ENCODE peak calls at places on chromosome 13, in seven cellular contexts. L is lower leg skin, V is heart left ventricle, P is right lobe of liver, D is esophagus squamous epithelium, A is stomach, C is uterus. B is an unnamed sample.

GRCh38 chr13:113489549-113490495 is 689 bp downstream of the DCUN1D2 start:
- DNase-seq in D (no peak), P (no peak), C (peak), L (no peak), V (peak), A (peak), B (peak)

GRCh38 chr13:23771966-23772365 is 117.2 kb downstream of the MIPEP start:
- DNase-seq in L (no peak), D (no peak), C (no peak), P (no peak), A (no peak), V (no peak), B (no peak)

GRCh38 chr13:42780044-42780443 is 1.3 kb upstream of the FAM216B start:
- DNase-seq in C (no peak), P (no peak), A (no peak), L (no peak), V (no peak), D (no peak), B (no peak)

GRCh38 chr13:113880651-113881611 is 17.1 kb upstream of the GAS6 start:
- DNase-seq in A (no peak), P (no peak), V (peak), D (no peak), C (no peak), L (peak), B (no peak)

GRCh38 chr13:46622013-46622917 is 69.3 kb downstream of the LRCH1 start:
- DNase-seq in P (no peak), A (no peak), C (no peak), L (no peak), D (no peak), V (no peak), B (no peak)

GRCh38 chr13:49093376-49093775 is 117.7 kb downstream of the FNDC3A start:
- DNase-seq in L (no peak), C (no peak), D (no peak), P (no peak), A (no peak), V (no peak), B (no peak)

GRCh38 chr13:73800011-73800410 is 334.2 kb downstream of the KLF12 start:
- DNase-seq in C (no peak), D (no peak), P (no peak), V (no peak), A (no peak), L (no peak), B (no peak)

GRCh38 chr13:95153647-95154405 is 147.4 kb downstream of the ABCC4 start:
- DNase-seq in P (no peak), D (no peak), L (no peak), C (no peak), V (no peak), A (no peak), B (no peak)

GRCh38 chr13:37442996-37443395 is 155.6 kb downstream of the POSTN start:
- DNase-seq in C (no peak), A (no peak), L (no peak), D (no peak), V (no peak), P (no peak), B (no peak)

GRCh38 chr13:32314968-32315254 is 252 bp downstream of the ZAR1L start:
- DNase-seq in P (no peak), D (no peak), C (peak), A (peak), V (peak), L (peak), B (peak)

GRCh38 chr13:103200118-103200885 is 134.1 kb upstream of the SLC10A2 start:
- DNase-seq in D (no peak), V (no peak), A (no peak), P (no peak), C (no peak), L (no peak), B (no peak)

GRCh38 chr13:42538996-42539395 is 35.0 kb upstream of the TNFSF11 start:
- DNase-seq in L (no peak), D (no peak), P (no peak), V (no peak), A (no peak), C (no peak), B (no peak)

GRCh38 chr13:94674609-94675348 is 37.6 kb downstream of the SOX21 start:
- DNase-seq in P (peak), V (no peak), A (peak), C (no peak), L (peak), D (no peak), B (peak)

GRCh38 chr13:27967203-27967735 is 1.8 kb downstream of the CDX2 start:
- DNase-seq in A (peak), P (no peak), C (no peak), D (no peak), V (no peak), L (no peak), B (no peak)

DNA sequence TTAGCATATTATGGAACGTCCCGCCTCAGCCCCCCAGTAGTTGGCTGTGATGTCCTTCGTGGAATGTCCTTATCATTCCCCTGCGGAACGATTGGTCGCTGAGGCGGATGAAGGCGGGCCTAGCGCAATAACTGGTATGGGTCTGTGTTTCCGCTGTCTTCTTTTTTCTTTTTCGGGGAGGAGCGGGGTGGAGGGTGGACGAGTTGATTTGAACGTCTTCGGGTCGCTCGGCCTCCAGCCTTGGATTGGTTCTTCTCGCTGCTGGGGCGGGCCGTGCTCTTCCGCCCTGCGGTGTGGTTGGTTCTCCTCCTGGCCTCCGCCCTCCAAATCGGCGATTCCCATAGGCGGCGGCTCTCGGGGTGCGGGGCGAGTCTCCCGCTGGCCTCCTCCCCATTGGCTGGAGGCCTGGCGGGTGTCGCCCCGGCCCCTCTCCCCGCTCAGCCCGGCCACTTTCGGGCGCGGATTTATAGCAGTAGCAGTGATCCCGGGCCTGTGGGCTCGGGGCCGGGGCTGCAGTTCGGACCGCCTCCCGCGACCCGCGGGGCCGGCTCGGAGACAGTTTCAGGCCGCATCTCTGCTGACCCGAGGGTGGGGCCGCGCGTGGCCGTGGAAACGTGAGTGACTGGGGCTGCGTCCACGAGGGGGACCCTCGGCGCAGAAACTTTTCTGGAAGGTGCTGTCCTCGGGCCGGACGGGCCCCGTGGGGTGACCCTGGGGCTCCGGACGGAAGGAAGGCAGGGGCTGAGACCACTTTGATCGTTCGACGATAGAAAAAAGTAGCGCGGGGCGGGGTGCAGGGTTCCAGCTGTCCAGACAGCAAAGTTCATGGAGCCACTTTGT is 2.1 kb downstream of the ING1 start:
- DNase-seq in L (peak), A (peak), V (peak), C (peak), D (peak), P (peak), B (peak)
- TF ChIP-seq POLR2A in L (no peak), A (no peak), V (peak), C (peak), D (no peak), P (peak), B (peak)

DNA sequence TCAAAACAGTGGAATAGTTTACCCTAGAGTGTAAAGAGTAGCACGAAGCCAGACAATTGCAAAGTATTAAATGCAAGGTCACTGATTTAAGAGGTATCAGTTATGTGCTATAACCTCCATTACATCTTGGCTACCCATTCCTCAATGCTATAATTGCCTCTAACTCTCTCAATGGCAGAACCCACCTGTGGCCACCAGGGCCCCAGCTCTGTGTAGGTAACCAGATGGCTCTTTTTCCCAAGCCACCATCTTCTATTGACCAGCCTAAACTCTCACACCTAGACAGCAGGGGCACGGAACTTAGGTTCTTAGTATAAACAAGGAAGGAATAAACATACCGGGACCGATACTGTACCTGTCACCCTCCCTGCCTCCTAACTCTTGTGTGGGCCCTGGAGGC is 277.6 kb downstream of the PCDH9 start:
- DNase-seq in A (no peak), V (no peak), L (no peak), C (no peak), P (no peak), D (no peak), B (no peak)
- TF ChIP-seq POLR2A in A (no peak), V (no peak), L (no peak), C (no peak), P (no peak), D (no peak), B (no peak)

GRCh38 chr13:36294061-36294460 is 3.6 kb downstream of the CCDC169 start:
- DNase-seq in D (no peak), A (no peak), C (no peak), V (no peak), P (no peak), L (no peak), B (no peak)

GRCh38 chr13:36298535-36299068 is 988 bp upstream of the CCDC169 start:
- DNase-seq in L (no peak), A (no peak), V (no peak), D (no peak), P (no peak), C (no peak), B (peak)

GRCh38 chr13:36293497-36293896 is 4.1 kb downstream of the CCDC169 start:
- DNase-seq in A (no peak), P (no peak), V (no peak), D (no peak), L (no peak), C (no peak), B (no peak)

GRCh38 chr13:36297259-36297599 is 385 bp downstream of the CCDC169 start:
- DNase-seq in A (no peak), P (no peak), C (no peak), V (no peak), L (no peak), D (no peak), B (no peak)

DNA sequence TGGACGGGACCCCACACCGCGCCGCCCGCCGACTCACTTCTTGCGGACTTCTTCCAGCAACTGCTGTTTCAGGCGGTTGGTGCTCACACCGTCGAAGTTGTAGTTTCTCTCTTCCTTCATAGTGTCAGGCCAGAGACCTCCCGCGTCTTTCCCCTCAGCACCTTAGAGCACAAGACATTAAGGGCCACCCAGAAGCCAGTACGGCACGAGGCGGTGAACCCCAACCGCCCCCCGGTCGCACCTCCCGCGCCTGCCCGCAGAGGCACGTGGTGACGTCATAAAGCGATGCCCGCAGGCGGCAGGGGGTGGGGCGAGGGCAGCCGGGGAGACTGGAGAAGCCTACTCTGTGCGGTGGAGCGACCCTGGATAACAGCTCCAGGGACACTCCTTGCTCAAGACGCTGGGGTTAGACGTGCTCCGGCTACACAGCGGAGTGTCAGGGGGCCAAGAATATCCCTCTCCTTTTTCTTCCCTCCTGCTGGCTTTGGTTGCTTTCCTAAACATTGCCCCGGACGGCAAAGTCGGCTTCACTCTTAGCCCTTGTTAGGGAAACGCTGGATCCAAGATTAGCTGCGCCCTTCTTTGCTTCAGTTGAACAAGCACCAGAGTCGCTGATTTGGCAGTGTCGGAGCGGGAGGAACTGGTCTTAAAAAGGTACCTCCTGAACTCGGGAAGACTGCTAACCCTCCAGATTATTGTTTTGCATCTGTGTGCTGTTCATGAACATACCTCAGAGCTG is at the start of gene CCDC169:
- DNase-seq in D (peak), L (peak), V (peak), P (peak), A (peak), C (peak), B (peak)
- TF ChIP-seq POLR2A in D (no peak), L (no peak), V (no peak), P (no peak), A (no peak), C (no peak), B (peak)

DNA sequence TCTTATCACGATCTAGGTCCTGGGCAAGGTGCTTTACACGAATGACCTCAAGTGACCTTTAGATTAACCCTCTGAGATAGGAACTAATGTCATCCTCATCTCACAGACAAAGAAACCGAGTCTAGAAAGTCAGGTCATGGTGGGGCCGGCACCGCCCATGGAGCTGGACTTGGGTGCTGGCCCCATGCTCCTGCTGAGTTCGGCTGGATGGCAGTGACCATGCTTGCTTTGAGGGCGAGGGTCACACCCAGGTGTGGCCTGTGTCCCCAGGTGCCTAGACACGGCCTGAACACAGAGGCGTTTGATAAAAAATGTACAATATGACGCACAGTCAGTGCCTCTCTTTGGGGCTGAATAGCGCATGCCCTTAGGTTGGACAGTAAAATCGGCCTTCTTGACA is 26.8 kb downstream of the COL4A2 start:
- DNase-seq in V (no peak), D (no peak), P (no peak), C (no peak), L (no peak), A (no peak), B (no peak)
- TF ChIP-seq POLR2A in V (no peak), D (no peak), P (no peak), C (no peak), L (no peak), A (no peak), B (no peak)

GRCh38 chr13:51453308-51453958 is 597 bp upstream of the INTS6 start:
- DNase-seq in P (no peak), V (peak), L (peak), D (peak), C (peak), A (no peak), B (peak)
- TF ChIP-seq POLR2A in P (peak), V (peak), L (no peak), D (no peak), C (peak), A (no peak), B (no peak)

DNA sequence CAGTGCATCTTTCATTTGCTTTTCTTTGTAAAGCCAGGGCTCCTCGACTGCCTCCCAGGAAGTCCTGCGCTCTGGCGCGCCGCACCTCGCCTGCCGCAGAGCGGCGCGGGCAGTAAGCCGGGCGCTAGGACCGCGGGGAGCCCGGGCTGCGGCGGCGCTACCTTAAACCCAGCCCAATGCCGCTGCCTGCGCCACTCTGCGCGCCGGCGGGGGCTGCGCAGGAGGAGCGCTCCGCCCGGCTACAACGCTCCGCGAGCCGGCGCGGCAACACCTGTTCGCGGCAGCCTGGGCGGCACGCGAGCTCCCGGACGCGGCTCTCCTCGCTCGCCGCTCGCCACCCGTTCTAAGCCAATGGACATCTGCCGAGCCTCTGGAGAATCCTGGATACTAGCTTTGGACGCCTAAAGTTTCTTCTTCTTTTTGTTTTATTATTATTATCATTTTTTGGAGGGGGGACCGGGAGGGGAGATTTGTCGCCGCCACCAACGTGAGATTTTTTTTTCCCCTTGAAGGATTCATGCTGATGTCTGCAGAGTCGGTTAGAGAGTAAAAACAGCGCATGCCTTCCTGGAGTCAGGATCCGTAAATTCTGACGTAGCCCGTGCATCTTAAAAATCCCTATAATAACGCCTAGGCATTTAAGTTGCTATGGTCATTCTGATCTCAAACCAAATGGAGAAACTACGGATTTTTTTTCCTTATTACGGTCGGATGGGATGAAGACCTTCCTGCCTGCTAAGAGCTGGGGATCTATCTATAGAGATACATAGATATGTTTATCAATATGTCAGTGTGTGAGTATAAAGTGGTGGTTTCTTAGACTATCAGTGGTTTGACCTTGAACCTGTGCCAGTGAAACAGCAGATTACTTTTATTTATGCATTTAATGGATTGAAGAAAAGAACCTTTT is at the start of gene FGF9:
- DNase-seq in A (peak), D (no peak), L (no peak), V (peak), P (peak), C (peak), B (peak)
- TF ChIP-seq POLR2A in A (no peak), D (no peak), L (no peak), V (no peak), P (no peak), C (peak), B (no peak)

GRCh38 chr13:110297011-110297410 is 9.9 kb downstream of the COL4A1 start:
- DNase-seq in L (no peak), C (no peak), P (no peak), D (no peak), A (no peak), V (no peak), B (no peak)

GRCh38 chr13:110297771-110298170 is 9.2 kb downstream of the COL4A1 start:
- DNase-seq in D (no peak), A (no peak), L (no peak), P (no peak), V (no peak), C (no peak), B (no peak)

GRCh38 chr13:110298221-110298565 is 8.8 kb downstream of the COL4A1 start:
- DNase-seq in V (no peak), C (no peak), A (no peak), P (no peak), D (no peak), L (no peak), B (no peak)

GRCh38 chr13:110300090-110300815 is 6.7 kb downstream of the COL4A1 start:
- DNase-seq in P (no peak), L (no peak), C (no peak), A (no peak), V (no peak), D (no peak), B (no peak)

DNA sequence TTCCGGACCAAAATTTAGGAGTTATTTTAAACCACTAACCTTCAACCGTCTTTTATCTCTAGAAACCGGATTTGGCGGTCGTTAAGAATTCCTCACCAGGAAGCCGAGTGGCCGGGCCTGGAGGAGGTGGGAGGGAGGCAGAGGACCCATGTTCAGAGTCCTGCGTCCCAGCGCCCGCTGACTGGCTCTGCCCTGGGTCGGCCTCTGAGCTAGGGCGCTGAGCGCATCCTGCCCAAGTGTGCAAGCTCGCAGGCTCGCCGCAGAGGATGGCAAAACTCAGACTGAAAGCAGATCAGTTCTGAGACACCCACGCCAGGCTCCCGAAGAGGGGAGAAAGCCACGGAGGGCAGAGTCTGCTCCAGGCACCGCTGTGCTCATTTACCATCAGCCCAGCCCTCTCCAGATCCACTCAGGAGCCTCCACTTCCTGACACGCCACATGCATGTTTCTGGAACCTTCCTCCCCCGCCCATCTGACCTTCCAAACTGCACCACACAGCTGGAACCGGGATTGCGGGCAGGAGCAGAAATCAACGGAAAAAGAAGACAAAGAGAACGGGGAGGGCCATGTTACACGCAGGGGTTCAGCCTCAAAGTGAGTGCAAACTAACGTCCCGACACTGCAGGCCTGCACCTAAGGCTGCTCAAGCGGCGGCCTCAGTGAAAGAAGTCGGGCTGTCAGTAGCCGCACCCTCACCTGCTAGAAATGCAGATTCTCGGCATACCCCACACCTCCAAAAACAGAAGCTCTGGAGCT is 8.2 kb downstream of the COL4A1 start:
- DNase-seq in V (peak), P (no peak), C (no peak), A (no peak), D (no peak), L (no peak), B (no peak)
- TF ChIP-seq POLR2A in V (no peak), P (no peak), C (peak), A (no peak), D (no peak), L (no peak), B (no peak)

GRCh38 chr13:97238432-97238831 is 16.3 kb downstream of the MBNL2 start:
- DNase-seq in L (no peak), V (no peak), P (no peak), D (no peak), C (no peak), A (no peak), B (no peak)
- TF ChIP-seq POLR2A in L (no peak), V (no peak), P (no peak), D (no peak), C (no peak), A (no peak), B (no peak)

B was measured in testis.